ENCODE peak calls at places on chromosome 7, in six cellular contexts. E is nucleus accumbens; C is activated gamma-delta T cell treated with anti-CD3 and anti-CD28 coated beads, Interleukin-2, amount 50 U/mL, for 16 hours; P is globus pallidus; Z is kidney epithelial cell; F is occipital lobe. X is an unnamed sample.

GRCh38 chr7:6172331-6173295 is 99.8 kb downstream of the CYTH3 start:
- DNase-seq in E (no peak), C (no peak), P (peak), Z (no peak), F (no peak), X (no peak)

GRCh38 chr7:40680657-40681056 is 545.9 kb downstream of the SUGCT start:
- DNase-seq in E (no peak), C (no peak), P (no peak), Z (no peak), F (no peak), X (no peak)

GRCh38 chr7:23276381-23276780 is 22.8 kb upstream of the MALSU1 start:
- DNase-seq in E (no peak), C (no peak), P (no peak), Z (no peak), F (no peak), X (no peak)

GRCh38 chr7:135557455-135558336 is at the start of gene NUP205:
- DNase-seq in E (peak), C (peak), P (peak), Z (peak), F (peak), X (peak)

GRCh38 chr7:106074257-106074656 is 37.9 kb downstream of the SYPL1 start:
- DNase-seq in E (no peak), C (no peak), P (no peak), Z (no peak), F (no peak), X (no peak)

GRCh38 chr7:129661645-129662182 is 50.2 kb downstream of the NRF1 start:
- DNase-seq in E (no peak), C (no peak), P (no peak), Z (no peak), F (no peak), X (no peak)

GRCh38 chr7:23470290-23471089 is at the start of gene IGF2BP3:
- DNase-seq in E (no peak), C (no peak), P (no peak), Z (peak), F (no peak), X (no peak)

GRCh38 chr7:150435390-150436073 is 14.9 kb upstream of the GIMAP8 start:
- DNase-seq in E (peak), C (no peak), P (peak), Z (no peak), F (no peak), X (no peak)

GRCh38 chr7:149686001-149686400 is 87.4 kb downstream of the ZNF467 start:
- DNase-seq in E (no peak), C (no peak), P (no peak), Z (no peak), F (no peak), X (no peak)

GRCh38 chr7:116524609-116525297 is at the start of gene CAV1:
- DNase-seq in E (peak), C (no peak), P (no peak), Z (peak), F (peak), X (no peak)

GRCh38 chr7:74092964-74093339 is 9.3 kb downstream of the LIMK1 start:
- DNase-seq in E (peak), C (no peak), P (peak), Z (no peak), F (no peak), X (peak)

GRCh38 chr7:52749880-52750279 is 285.6 kb upstream of the POM121L12 start:
- DNase-seq in E (no peak), C (no peak), P (no peak), Z (no peak), F (no peak), X (no peak)